ENCODE peak calls at places on chromosome 2, in five cellular contexts. W is cardiac fibroblast, D is lower leg skin, J is choroid plexus epithelial cell, T is AML-193. Y is an unnamed sample.

GRCh38 chr2:60446413-60447358 is 106.8 kb downstream of the BCL11A start:
- DNase-seq in T (no peak), D (no peak), W (no peak), J (no peak), Y (no peak)

GRCh38 chr2:101087638-101088037 is 63.5 kb downstream of the TBC1D8 start:
- DNase-seq in J (peak), T (no peak), W (peak), D (no peak), Y (no peak)

GRCh38 chr2:191013617-191013875 is 425 bp downstream of the STAT1 start:
- DNase-seq in T (no peak), W (no peak), J (peak), D (no peak), Y (no peak)

GRCh38 chr2:11104794-11105660 is 50.2 kb upstream of the SLC66A3 start:
- DNase-seq in D (no peak), J (no peak), T (no peak), W (no peak), Y (no peak)

GRCh38 chr2:56132138-56132537 is 51.7 kb upstream of the CCDC85A start:
- DNase-seq in J (peak), W (peak), T (peak), D (no peak), Y (no peak)

GRCh38 chr2:53561155-53561554 is 206.4 kb upstream of the CHAC2 start:
- DNase-seq in W (no peak), J (no peak), T (no peak), D (no peak), Y (no peak)

GRCh38 chr2:146701183-146701582 is 1143.6 kb upstream of the ACVR2A start:
- DNase-seq in D (no peak), T (no peak), J (peak), W (peak), Y (no peak)

GRCh38 chr2:43343573-43344304 is 117.3 kb upstream of the ZFP36L2 start:
- DNase-seq in J (peak), W (peak), T (no peak), D (peak), Y (peak)

GRCh38 chr2:159515482-159515881 is 100.9 kb downstream of the BAZ2B start:
- DNase-seq in T (no peak), W (peak), D (no peak), J (peak), Y (no peak)

GRCh38 chr2:179049546-179050311 is at the start of gene CCDC141:
- DNase-seq in T (no peak), D (no peak), W (peak), J (no peak), Y (peak)

GRCh38 chr2:105886029-105886454 is 141.3 kb downstream of the NCK2 start:
- DNase-seq in J (peak), T (no peak), D (no peak), W (peak), Y (no peak)

GRCh38 chr2:203718087-203718486 is 11.6 kb downstream of the CD28 start:
- DNase-seq in T (no peak), W (peak), D (no peak), J (peak), Y (peak)

GRCh38 chr2:238974061-238974460 is 126.2 kb downstream of the TWIST2 start:
- DNase-seq in D (no peak), W (peak), T (no peak), J (peak), Y (no peak)

GRCh38 chr2:204018717-204019116 is 82.2 kb downstream of the ICOS start:
- DNase-seq in D (no peak), T (no peak), W (no peak), J (no peak), Y (no peak)

GRCh38 chr2:148124271-148124670 is 103.4 kb downstream of the MBD5 start:
- DNase-seq in D (no peak), W (no peak), J (no peak), T (no peak), Y (no peak)

GRCh38 chr2:108635630-108636354 is 83.5 kb upstream of the RANBP2 start:
- DNase-seq in T (no peak), J (no peak), W (no peak), D (no peak), Y (no peak)

GRCh38 chr2:69546646-69547045 is 96.9 kb downstream of the AAK1 start:
- DNase-seq in D (no peak), T (no peak), J (no peak), W (no peak), Y (no peak)

GRCh38 chr2:99297990-99298389 is 3.0 kb downstream of the LYG1 start:
- DNase-seq in T (no peak), J (peak), D (no peak), W (peak), Y (no peak)

GRCh38 chr2:200761168-200761715 is 50.5 kb upstream of the BZW1 start:
- DNase-seq in T (no peak), W (no peak), J (no peak), D (no peak), Y (no peak)

GRCh38 chr2:234702731-234703225 is 205.9 kb upstream of the ARL4C start:
- DNase-seq in T (no peak), W (no peak), D (no peak), J (no peak), Y (no peak)

GRCh38 chr2:135043345-135043744 is 3.9 kb downstream of the MAP3K19 start:
- DNase-seq in T (no peak), D (no peak), J (peak), W (peak), Y (no peak)

GRCh38 chr2:239186958-239187357 is 213.9 kb downstream of the HDAC4 start:
- DNase-seq in J (no peak), D (no peak), T (no peak), W (no peak), Y (no peak)

GRCh38 chr2:2683581-2683980 is 352.5 kb upstream of the MYT1L start:
- DNase-seq in J (no peak), W (no peak), D (no peak), T (no peak), Y (no peak)

GRCh38 chr2:210445116-210445707 is 31.3 kb downstream of the LANCL1 start:
- DNase-seq in W (peak), J (peak), T (peak), D (no peak), Y (no peak)

GRCh38 chr2:96493072-96493471 is 12.1 kb downstream of the NEURL3 start:
- DNase-seq in W (no peak), J (no peak), D (no peak), T (no peak), Y (no peak)

GRCh38 chr2:32932825-32933755 is 13.7 kb upstream of the LTBP1 start:
- DNase-seq in W (no peak), J (no peak), D (no peak), T (no peak), Y (no peak)

GRCh38 chr2:72289283-72289682 is 141.6 kb upstream of the CYP26B1 start:
- DNase-seq in T (no peak), J (peak), W (peak), D (no peak), Y (no peak)

GRCh38 chr2:21395366-21395765 is 271.6 kb downstream of the TDRD15 start:
- DNase-seq in T (no peak), J (peak), W (no peak), D (no peak), Y (no peak)

GRCh38 chr2:137192366-137193315 is 427.3 kb downstream of the THSD7B start:
- DNase-seq in D (no peak), T (no peak), J (peak), W (peak), Y (no peak)

GRCh38 chr2:191350826-191351225 is 105.6 kb downstream of the MYO1B start:
- DNase-seq in D (no peak), J (no peak), T (no peak), W (peak), Y (no peak)

Y was measured in right cardiac atrium.